ENCODE peak calls at places on chromosome 13, in seven cellular contexts. A is mesendoderm; L is adrenal gland; K is effector memory CD4-positive, alpha-beta T cell; X is gastrocnemius medialis; S is left lung; M is sigmoid colon. Y is an unnamed sample.
A peak's percentile ranks its signal among the peaks of the same experiment; 100 is the strongest.

GRCh38 chr13:45482571-45483173 is 17.9 kb downstream of the COG3 start:
- DNase-seq in K (no peak), S (no peak), X (no peak), L (no peak), M (no peak), A (no peak), Y (no peak)

GRCh38 chr13:112532837-112533745 is 54.9 kb downstream of the TUBGCP3 start:
- DNase-seq in S (no peak), L (no peak), K (no peak), M (no peak), A (no peak), X (no peak), Y (peak; percentile 28)

GRCh38 chr13:72536668-72537399 is 190.6 kb downstream of the MZT1 start:
- DNase-seq in L (no peak), A (no peak), K (no peak), X (no peak), M (no peak), S (no peak), Y (no peak)

GRCh38 chr13:44346534-44346933 is 27.1 kb upstream of the SERP2 start:
- DNase-seq in X (no peak), S (no peak), L (no peak), K (no peak), A (no peak), M (no peak), Y (no peak)

GRCh38 chr13:70568571-70568970 is 460.3 kb upstream of the KLHL1 start:
- DNase-seq in A (peak; percentile 42), L (no peak), M (no peak), S (no peak), X (no peak), K (no peak), Y (no peak)

GRCh38 chr13:73074101-73074500 is 15.3 kb downstream of the KLF5 start:
- DNase-seq in S (no peak), L (no peak), A (no peak), M (no peak), K (no peak), X (no peak), Y (no peak)

GRCh38 chr13:111575276-111575675 is 254.8 kb downstream of the TEX29 start:
- DNase-seq in X (no peak), M (no peak), A (no peak), S (no peak), K (no peak), L (no peak), Y (no peak)

GRCh38 chr13:32881792-32882175 is 134.4 kb upstream of the KL start:
- DNase-seq in S (no peak), L (no peak), K (no peak), X (no peak), A (no peak), M (no peak), Y (no peak)

GRCh38 chr13:37414667-37415066 is 183.9 kb downstream of the POSTN start:
- DNase-seq in X (no peak), A (peak; percentile 78), K (no peak), M (no peak), L (no peak), S (no peak), Y (no peak)

GRCh38 chr13:73421310-73421912 is 362.6 kb downstream of the KLF5 start:
- DNase-seq in K (no peak), S (no peak), L (no peak), X (peak; percentile 23), M (no peak), A (no peak), Y (no peak)

GRCh38 chr13:71922191-71922590 is 55.2 kb upstream of the DACH1 start:
- DNase-seq in S (no peak), A (no peak), X (no peak), K (no peak), L (no peak), M (no peak), Y (no peak)

GRCh38 chr13:31982124-31982523 is 49.5 kb upstream of the FRY start:
- DNase-seq in X (no peak), M (no peak), L (no peak), K (no peak), S (no peak), A (no peak), Y (no peak)

GRCh38 chr13:39051157-39051556 is 12.9 kb downstream of the NHLRC3 start:
- DNase-seq in K (no peak), X (no peak), S (no peak), A (peak; percentile 52), L (no peak), M (no peak), Y (no peak)
- H3K4me3 ChIP-seq in K (no peak overlapping the region), X (no peak overlapping the region), S (no peak overlapping the region), A (no peak overlapping the region), L (no peak overlapping the region), M (no peak overlapping the region), Y (no peak overlapping the region)

GRCh38 chr13:69306766-69307165 is 800.9 kb upstream of the ATXN8OS start:
- DNase-seq in K (no peak), M (no peak), A (peak; percentile 7), L (no peak), S (no peak), X (no peak), Y (no peak)
- H3K4me3 ChIP-seq in K (no peak overlapping the region), M (no peak overlapping the region), A (no peak overlapping the region), L (no peak overlapping the region), S (no peak overlapping the region), X (no peak overlapping the region), Y (no peak overlapping the region)

DNA sequence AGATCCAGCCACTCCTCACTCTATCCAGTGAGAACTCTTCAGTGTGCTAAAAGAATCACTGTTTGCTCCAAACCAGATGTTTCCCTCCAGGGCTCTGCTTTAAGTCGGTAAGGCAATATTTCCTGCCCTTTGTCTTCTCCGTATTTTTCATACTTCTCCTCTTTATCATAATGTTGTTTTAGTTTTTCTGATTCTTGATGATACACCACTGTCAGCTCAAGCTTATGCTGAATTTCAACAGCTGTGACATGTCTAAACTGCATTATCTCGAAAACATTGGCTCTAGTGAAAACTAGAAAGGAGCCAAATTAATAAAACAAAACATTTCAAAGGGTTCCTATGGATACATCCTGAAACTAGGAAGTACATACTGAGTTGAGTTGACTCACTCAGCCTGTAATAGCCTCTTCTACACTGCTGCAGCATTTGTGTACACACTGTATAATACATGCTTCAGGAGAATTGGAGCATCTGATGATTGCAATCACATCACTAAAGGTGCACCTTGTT is 39.8 kb downstream of the GPR180 start:
- DNase-seq in X (no peak), M (no peak), L (no peak), A (no peak), K (no peak), S (no peak), Y (no peak)
- H3K4me3 ChIP-seq in X (no peak overlapping the region), M (no peak overlapping the region), L (no peak overlapping the region), A (no peak overlapping the region), K (no peak overlapping the region), S (no peak overlapping the region), Y (no peak overlapping the region)

DNA sequence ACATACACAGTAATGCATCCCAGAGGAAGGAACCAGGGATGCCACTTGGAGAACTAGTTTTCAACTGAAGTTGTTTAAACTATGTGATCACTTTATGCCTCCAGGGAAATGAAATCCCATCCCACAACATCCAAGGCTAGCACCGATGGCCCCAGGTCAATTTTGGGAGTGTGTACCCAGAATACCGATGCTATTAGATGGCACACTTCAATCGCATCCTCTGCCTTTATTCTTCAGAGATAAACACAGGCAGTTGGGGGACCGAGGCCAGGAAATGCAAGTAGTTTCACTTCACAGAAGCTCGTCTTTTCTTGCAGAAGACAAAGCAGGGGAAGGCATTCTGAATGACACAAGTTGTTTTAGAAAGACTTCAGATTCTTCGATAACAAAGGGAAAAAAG is 13.8 kb downstream of the STK24 start:
- DNase-seq in A (peak; percentile 27), K (no peak), M (peak; percentile 54), X (no peak), L (no peak), S (no peak), Y (no peak)
- H3K4me3 ChIP-seq in A (no peak overlapping the region), K (peak overlapping the region; percentile 63), M (no peak overlapping the region), X (no peak overlapping the region), L (no peak overlapping the region), S (no peak overlapping the region), Y (peak overlapping the region; percentile 43)

GRCh38 chr13:114048463-114048862 is 74.6 kb upstream of the C13orf46 start:
- DNase-seq in X (no peak), K (no peak), S (peak; percentile 80), M (no peak), A (no peak), L (no peak), Y (no peak)
- H3K4me3 ChIP-seq in X (no peak overlapping the region), K (no peak overlapping the region), S (no peak overlapping the region), M (no peak overlapping the region), A (no peak overlapping the region), L (no peak overlapping the region), Y (no peak overlapping the region)

GRCh38 chr13:28531195-28531955 is 36.4 kb upstream of the FLT1 start:
- DNase-seq in S (no peak), A (peak; percentile 77), X (no peak), L (peak; percentile 70), K (no peak), M (no peak), Y (no peak)

GRCh38 chr13:28533441-28534166 is 38.7 kb upstream of the FLT1 start:
- DNase-seq in M (no peak), S (no peak), A (no peak), L (no peak), K (no peak), X (no peak), Y (no peak)

GRCh38 chr13:28531956-28532225 is 37.0 kb upstream of the FLT1 start:
- DNase-seq in L (no peak), S (no peak), X (no peak), A (no peak), M (no peak), K (no peak), Y (no peak)

GRCh38 chr13:28533049-28533436 is 38.1 kb upstream of the FLT1 start:
- DNase-seq in S (no peak), K (no peak), L (no peak), A (peak; percentile 37), X (no peak), M (no peak), Y (no peak)

GRCh38 chr13:28532226-28533048 is 37.5 kb upstream of the FLT1 start:
- DNase-seq in A (peak; percentile 44), X (no peak), L (peak; percentile 72), K (no peak), M (no peak), S (peak; percentile 82), Y (no peak)
- H3K4me3 ChIP-seq in A (peak overlapping the region; percentile 0), X (peak overlapping the region; percentile 48), L (peak overlapping the region; percentile 52), K (no peak overlapping the region), M (peak overlapping the region; percentile 52), S (peak overlapping the region; percentile 28), Y (no peak overlapping the region)